ENCODE peak calls at places on chromosome X, in seven cellular contexts. O is NB4, Y is omental fat pad, S is pancreas, M is H9, X is lower leg skin, I is natural killer cell. Q is an unnamed sample.

GRCh38 chrX:76029385-76029784 is 143.5 kb upstream of the PBDC1 start:
- DNase-seq in O (no peak), Y (no peak), S (no peak), M (no peak), X (no peak), I (no peak), Q (no peak)

GRCh38 chrX:151973851-151974335 is 583 bp downstream of the GABRE start:
- DNase-seq in O (no peak), Y (no peak), S (no peak), M (peak), X (peak), I (no peak), Q (no peak)

GRCh38 chrX:54920610-54921426 is at the start of gene TRO:
- DNase-seq in O (no peak), Y (no peak), S (no peak), M (peak), X (no peak), I (no peak), Q (peak)

GRCh38 chrX:139429913-139430312 is 100.6 kb upstream of the F9 start:
- DNase-seq in O (no peak), Y (no peak), S (no peak), M (no peak), X (no peak), I (no peak), Q (no peak)

GRCh38 chrX:63561425-63561824 is 210.3 kb upstream of the SPIN4 start:
- DNase-seq in O (peak), Y (no peak), S (no peak), M (no peak), X (no peak), I (no peak), Q (no peak)

GRCh38 chrX:39063037-39063436 is 261.8 kb downstream of the MID1IP1 start:
- DNase-seq in O (peak), Y (no peak), S (no peak), M (no peak), X (peak), I (no peak), Q (no peak)

GRCh38 chrX:4484266-4484665 is 770.8 kb upstream of the PRKX start:
- DNase-seq in O (no peak), Y (no peak), S (no peak), M (peak), X (no peak), I (no peak), Q (no peak)

GRCh38 chrX:1661048-1661921 is 46.4 kb downstream of the ASMT start:
- DNase-seq in O (peak), Y (no peak), S (peak), M (peak), X (no peak), I (peak), Q (no peak)

GRCh38 chrX:75303795-75304194 is 29.9 kb downstream of the UPRT start:
- DNase-seq in O (no peak), Y (no peak), S (no peak), M (no peak), X (no peak), I (no peak), Q (no peak)

GRCh38 chrX:153973127-153974002 is 811 bp downstream of the TMEM187 start:
- DNase-seq in O (peak), Y (no peak), S (peak), M (no peak), X (no peak), I (no peak), Q (no peak)

GRCh38 chrX:134695999-134696398 is 37.7 kb upstream of the PLAC1 start:
- DNase-seq in O (no peak), Y (no peak), S (no peak), M (no peak), X (no peak), I (no peak), Q (no peak)

GRCh38 chrX:44036336-44036735 is 63.1 kb upstream of the NDP start:
- DNase-seq in O (no peak), Y (no peak), S (no peak), M (no peak), X (no peak), I (no peak), Q (no peak)

GRCh38 chrX:27086221-27086620 is 376.9 kb downstream of the PPP4R3C start:
- DNase-seq in O (no peak), Y (no peak), S (no peak), M (no peak), X (no peak), I (no peak), Q (no peak)

GRCh38 chrX:29617276-29617675 is 598.1 kb upstream of the MAGEB2 start:
- DNase-seq in O (no peak), Y (no peak), S (no peak), M (no peak), X (no peak), I (no peak), Q (no peak)

DNA sequence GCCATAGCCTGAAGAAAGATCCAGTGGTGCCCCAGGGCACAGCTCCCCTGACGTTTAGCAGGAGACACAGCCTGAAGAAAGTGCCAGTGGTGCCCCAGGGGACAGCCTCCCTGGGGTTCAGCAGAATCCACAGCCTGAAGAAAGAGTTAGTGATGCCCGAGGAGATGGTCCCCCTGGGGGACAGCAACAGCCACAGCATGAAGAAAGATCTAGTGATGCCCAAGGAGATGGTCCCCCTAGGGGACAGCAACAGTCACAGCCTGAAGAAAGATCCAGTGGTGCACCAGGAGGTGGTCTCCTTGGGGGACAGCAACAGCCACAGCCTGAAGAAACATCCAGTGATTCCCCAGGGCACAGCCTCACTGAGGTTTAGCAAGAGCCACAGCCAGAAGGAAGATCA is 2.8 kb downstream of the TEX13C start:
- DNase-seq in O (peak), Y (no peak), S (no peak), M (no peak), X (no peak), I (no peak), Q (no peak)
- TF ChIP-seq CTCF in O (no peak), Y (no peak), S (no peak), M (peak), X (no peak), I (no peak), Q (no peak)

DNA sequence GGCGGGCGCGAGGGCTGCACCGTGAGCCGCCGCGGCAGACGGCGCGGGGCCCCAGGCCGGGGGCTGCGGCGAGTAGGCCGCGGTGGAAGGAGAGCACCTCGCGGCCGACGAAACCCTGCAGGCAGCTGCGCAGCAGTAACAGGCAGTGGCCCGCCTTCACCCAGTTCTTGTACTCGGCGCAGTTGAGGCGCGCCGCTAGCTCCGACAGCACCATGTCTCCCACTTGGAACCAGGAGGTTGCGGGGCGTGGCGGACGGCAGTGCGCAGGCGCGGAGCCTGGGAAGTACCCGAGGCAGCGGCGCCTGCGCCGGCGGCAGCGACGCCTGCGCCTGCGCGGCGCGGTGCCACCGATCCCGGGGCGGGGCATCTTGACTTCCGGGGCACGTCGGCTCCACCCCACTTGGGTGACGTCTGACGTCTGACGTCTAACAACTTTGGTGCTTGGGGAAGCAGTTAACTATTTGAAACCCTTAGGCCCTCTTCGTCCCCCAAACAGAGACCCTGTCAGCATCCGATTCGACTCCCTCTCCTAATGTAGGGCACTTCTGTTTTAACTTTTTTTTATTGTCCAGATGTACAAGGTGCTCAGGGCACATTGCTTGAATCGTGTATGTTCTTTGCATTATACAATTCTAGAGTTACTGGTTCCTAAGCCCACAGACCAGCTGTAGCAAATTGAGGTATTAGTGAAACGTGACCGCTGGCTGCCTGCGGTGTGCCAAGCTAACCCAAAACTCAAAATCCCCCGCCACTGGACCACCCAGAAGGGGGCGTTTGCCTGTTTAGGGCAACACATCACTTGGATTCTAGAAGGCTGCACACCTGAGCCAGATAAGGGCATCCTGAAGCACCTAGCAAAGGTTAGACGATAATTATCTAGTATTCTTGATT is at the start of gene CXorf38:
- DNase-seq in O (peak), Y (peak), S (peak), M (peak), X (peak), I (peak), Q (peak)
- TF ChIP-seq CTCF in O (no peak), Y (no peak), S (no peak), M (peak), X (no peak), I (no peak), Q (no peak)

DNA sequence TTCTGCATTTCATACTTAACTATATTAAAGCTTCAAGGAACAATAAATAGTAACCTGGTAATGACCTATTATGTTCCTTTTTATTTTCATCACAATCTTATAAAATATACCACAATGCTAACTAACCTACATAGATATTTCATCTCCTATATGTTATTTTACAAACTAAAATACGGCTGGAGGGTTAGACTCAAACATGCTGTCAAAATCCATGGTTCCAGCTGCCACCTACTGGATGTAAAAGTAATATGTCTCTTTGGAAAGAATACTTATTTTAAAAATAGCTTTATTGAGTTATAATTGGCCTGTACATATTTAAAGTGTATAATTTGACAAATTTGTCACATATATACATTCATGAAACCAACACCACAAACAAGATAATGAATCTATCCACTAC is 15.0 kb downstream of the RGN start:
- DNase-seq in O (peak), Y (no peak), S (no peak), M (no peak), X (no peak), I (no peak), Q (no peak)
- TF ChIP-seq CTCF in O (peak), Y (no peak), S (peak), M (peak), X (no peak), I (peak), Q (peak)

GRCh38 chrX:5632887-5633286 is 595.8 kb downstream of the NLGN4X start:
- DNase-seq in O (no peak), Y (no peak), S (no peak), M (no peak), X (no peak), I (no peak), Q (no peak)

GRCh38 chrX:5632061-5632614 is 596.5 kb downstream of the NLGN4X start:
- DNase-seq in O (no peak), Y (no peak), S (no peak), M (no peak), X (no peak), I (no peak), Q (no peak)
- TF ChIP-seq CTCF in O (no peak), Y (no peak), S (no peak), M (no peak), X (no peak), I (no peak), Q (no peak)

GRCh38 chrX:24301806-24302205 is 12.1 kb downstream of the SUPT20HL2 start:
- DNase-seq in O (no peak), Y (no peak), S (no peak), M (no peak), X (no peak), I (no peak), Q (no peak)

GRCh38 chrX:24301060-24301459 is 12.8 kb downstream of the SUPT20HL2 start:
- DNase-seq in O (no peak), Y (no peak), S (no peak), M (no peak), X (no peak), I (no peak), Q (no peak)

GRCh38 chrX:24305905-24306304 is 8.0 kb downstream of the SUPT20HL2 start:
- DNase-seq in O (no peak), Y (no peak), S (no peak), M (no peak), X (no peak), I (no peak), Q (no peak)

DNA sequence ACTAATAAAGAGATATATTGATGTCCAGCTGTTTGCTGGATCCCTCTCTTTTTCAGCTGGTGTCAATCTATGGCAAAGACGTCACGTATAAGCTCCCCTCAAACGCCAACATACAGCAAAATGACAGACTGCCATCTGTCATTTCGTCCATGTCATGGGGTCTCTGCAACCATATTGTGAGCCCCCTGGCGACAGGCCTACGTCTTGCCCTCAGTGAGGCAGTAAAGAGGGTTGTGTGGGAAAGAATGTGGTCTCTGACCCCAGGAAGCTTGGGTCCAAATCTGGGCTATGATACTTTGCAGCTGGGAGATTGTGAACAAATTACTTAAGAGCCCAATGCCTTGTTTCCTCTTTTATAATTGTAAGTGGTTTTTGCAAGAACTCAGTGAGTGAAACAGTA is 7.4 kb downstream of the SUPT20HL2 start:
- DNase-seq in O (peak), Y (no peak), S (no peak), M (peak), X (no peak), I (no peak), Q (peak)
- TF ChIP-seq CTCF in O (no peak), Y (no peak), S (no peak), M (peak), X (no peak), I (no peak), Q (no peak)

DNA sequence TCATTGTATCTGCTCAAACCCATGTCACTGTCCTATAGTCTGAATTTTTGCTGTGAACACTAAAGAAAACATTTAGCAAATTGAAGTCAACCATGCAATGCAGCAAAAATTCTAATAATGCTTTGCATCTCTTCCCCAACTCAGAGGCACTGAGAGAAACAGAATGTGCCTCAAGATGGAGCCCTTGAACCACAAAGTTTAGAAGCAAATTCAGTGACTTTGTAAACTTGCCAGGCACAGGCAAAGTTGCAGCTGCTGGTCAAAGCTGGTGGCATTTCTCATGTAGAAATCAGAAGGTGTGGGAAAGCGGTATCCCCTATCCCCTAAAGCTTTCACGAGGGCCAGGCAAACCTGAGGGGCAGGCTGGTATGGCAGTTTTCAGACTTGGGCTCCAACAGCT is 121.7 kb upstream of the DIPK2B start:
- DNase-seq in O (peak), Y (no peak), S (no peak), M (peak), X (peak), I (no peak), Q (no peak)
- TF ChIP-seq CTCF in O (no peak), Y (no peak), S (no peak), M (peak), X (no peak), I (no peak), Q (peak)

GRCh38 chrX:20218809-20219505 is 47.8 kb downstream of the RPS6KA3 start:
- DNase-seq in O (no peak), Y (no peak), S (no peak), M (no peak), X (no peak), I (no peak), Q (no peak)
- TF ChIP-seq CTCF in O (no peak), Y (no peak), S (no peak), M (no peak), X (no peak), I (no peak), Q (no peak)

GRCh38 chrX:7088968-7089615 is 58.4 kb upstream of the STS start:
- DNase-seq in O (peak), Y (no peak), S (no peak), M (peak), X (no peak), I (no peak), Q (no peak)
- TF ChIP-seq CTCF in O (no peak), Y (no peak), S (no peak), M (peak), X (no peak), I (no peak), Q (no peak)

GRCh38 chrX:70268034-70268433 is at the start of gene ARR3:
- DNase-seq in O (no peak), Y (no peak), S (no peak), M (no peak), X (no peak), I (no peak), Q (no peak)
- TF ChIP-seq CTCF in O (no peak), Y (no peak), S (no peak), M (no peak), X (no peak), I (no peak), Q (no peak)

DNA sequence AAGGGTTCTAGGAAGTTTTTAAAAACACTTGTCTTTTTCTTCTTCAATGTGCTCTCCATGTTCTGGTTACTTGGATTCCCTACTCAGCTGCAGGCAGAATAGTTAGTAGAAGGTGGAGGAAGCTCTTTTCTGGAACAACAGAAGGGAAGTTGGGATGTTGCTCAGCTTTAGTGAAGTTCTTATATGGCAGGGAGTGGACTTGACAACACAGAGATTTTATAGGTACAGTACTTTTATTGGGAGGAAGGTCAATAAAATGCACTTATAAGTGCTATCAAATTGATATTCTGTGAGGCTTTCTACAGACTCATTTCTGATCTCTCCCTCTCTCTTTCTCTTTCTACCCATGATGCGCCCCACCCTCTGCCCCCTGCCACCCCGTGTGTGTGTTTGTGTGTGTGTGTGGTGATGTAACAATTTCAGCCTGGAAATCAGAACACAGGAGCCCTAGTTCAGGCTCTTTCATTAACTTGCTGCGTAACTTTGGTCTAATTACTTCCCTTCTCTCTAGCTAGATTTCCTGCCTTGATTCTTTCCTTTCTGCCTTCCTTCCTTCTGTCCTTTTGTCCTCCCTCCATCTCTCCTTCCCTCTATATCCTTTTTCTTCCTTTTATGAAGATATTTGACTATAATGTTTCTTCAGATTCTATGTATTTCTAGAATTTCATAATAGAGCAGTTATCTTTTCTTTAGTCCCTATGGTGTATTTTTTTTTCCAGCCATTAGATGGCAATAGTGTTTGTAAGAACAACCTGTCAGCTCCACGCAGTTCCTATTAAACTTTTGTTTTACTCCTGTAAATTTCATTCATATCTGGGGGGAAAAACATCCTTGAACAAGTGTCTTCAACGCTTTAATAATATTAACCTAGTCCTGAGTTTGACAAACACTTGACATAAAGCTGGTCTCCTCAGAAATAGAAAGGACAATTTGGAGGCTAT is 37.1 kb downstream of the HEPH start:
- DNase-seq in O (peak), Y (no peak), S (no peak), M (no peak), X (no peak), I (no peak), Q (no peak)
- TF ChIP-seq CTCF in O (peak), Y (no peak), S (peak), M (peak), X (no peak), I (no peak), Q (peak)